ENCODE peak calls at places on chromosomes 2 and 18, in seven cellular contexts. A is aorta, N is adrenal gland, Z is GM23338, D is sigmoid colon, J is lower lobe of right lung, Y is right cardiac atrium. F is an unnamed sample. For H3K4me1 and H3K27me3, the result is how much of the 10 kb centered on the place peaks cover.

GRCh38 chr2:124267821-124268220 is 242.7 kb downstream of the CNTNAP5 start:
- DNase-seq in A (no peak), N (no peak), Z (no peak), D (no peak), J (no peak), Y (no peak), F (no peak)

GRCh38 chr2:229927817-229928321 is 5.6 kb downstream of the FBXO36 start:
- DNase-seq in A (no peak), N (no peak), Z (no peak), D (no peak), J (no peak), Y (no peak), F (no peak)

GRCh38 chr18:6876646-6877045 is 147.1 kb downstream of the ARHGAP28 start:
- DNase-seq in A (no peak), N (no peak), Z (no peak), D (no peak), J (no peak), Y (no peak), F (no peak)

GRCh38 chr2:109290887-109291675 is 162.1 kb downstream of the SH3RF3 start:
- DNase-seq in A (no peak), N (peak), Z (no peak), D (peak), J (no peak), Y (peak), F (peak)

GRCh38 chr18:11488175-11488574 is 121.2 kb upstream of the SLC35G4 start:
- DNase-seq in A (no peak), N (no peak), Z (no peak), D (no peak), J (no peak), Y (no peak), F (no peak)

GRCh38 chr18:5900249-5900648 is 4.9 kb upstream of the TMEM200C start:
- DNase-seq in A (no peak), N (no peak), Z (no peak), D (no peak), J (no peak), Y (no peak), F (no peak)

GRCh38 chr2:64837925-64838641 is 151.1 kb upstream of the SLC1A4 start:
- DNase-seq in A (no peak), N (no peak), Z (no peak), D (peak), J (peak), Y (no peak), F (peak)

GRCh38 chr18:24271381-24272331 is 126.0 kb downstream of the OSBPL1A start:
- DNase-seq in A (peak), N (peak), Z (peak), D (peak), J (peak), Y (peak), F (peak)

GRCh38 chr2:150476213-150476740 is 11.2 kb downstream of the RND3 start:
- DNase-seq in A (no peak), N (no peak), Z (no peak), D (no peak), J (no peak), Y (no peak), F (no peak)

GRCh38 chr2:141524777-141525176 is 606.0 kb downstream of the LRP1B start:
- DNase-seq in A (no peak), N (no peak), Z (no peak), D (no peak), J (no peak), Y (no peak), F (no peak)

GRCh38 chr18:11850821-11851155 is 425 bp upstream of the CHMP1B start:
- DNase-seq in A (no peak), N (no peak), Z (peak), D (no peak), J (no peak), Y (no peak), F (no peak)

GRCh38 chr2:159939946-159940345 is 122.5 kb downstream of the PLA2R1 start:
- DNase-seq in A (no peak), N (no peak), Z (peak), D (no peak), J (no peak), Y (no peak), F (no peak)

GRCh38 chr2:149601141-149601796 is 13.7 kb upstream of the MMADHC start:
- DNase-seq in A (no peak), N (no peak), Z (no peak), D (no peak), J (no peak), Y (no peak), F (no peak)

GRCh38 chr2:212953170-212953920 is 198.1 kb downstream of the IKZF2 start:
- DNase-seq in A (no peak), N (no peak), Z (no peak), D (no peak), J (no peak), Y (no peak), F (no peak)

GRCh38 chr2:58131191-58132011 is 84.8 kb downstream of the VRK2 start:
- DNase-seq in A (no peak), N (peak), Z (peak), D (no peak), J (no peak), Y (peak), F (no peak)

GRCh38 chr2:98806266-98806697 is 75.3 kb upstream of the MGAT4A start:
- DNase-seq in A (peak), N (peak), Z (no peak), D (peak), J (peak), Y (peak), F (no peak)

GRCh38 chr2:26068602-26069298 is 34.9 kb downstream of the RAB10 start:
- DNase-seq in A (no peak), N (no peak), Z (peak), D (no peak), J (no peak), Y (no peak), F (no peak)

GRCh38 chr2:44237221-44237620 is 38.1 kb upstream of the SLC3A1 start:
- DNase-seq in A (no peak), N (no peak), Z (no peak), D (no peak), J (no peak), Y (no peak), F (no peak)

GRCh38 chr18:57748770-57749603 is 54.1 kb downstream of the ATP8B1 start:
- DNase-seq in A (no peak), N (no peak), Z (no peak), D (no peak), J (no peak), Y (no peak), F (no peak)

GRCh38 chr18:36532394-36532793 is 234.9 kb downstream of the FHOD3 start:
- DNase-seq in A (no peak), N (no peak), Z (no peak), D (no peak), J (no peak), Y (no peak), F (no peak)

GRCh38 chr2:40028792-40029488 is 249.9 kb upstream of the THUMPD2 start:
- DNase-seq in A (no peak), N (no peak), Z (no peak), D (no peak), J (no peak), Y (no peak), F (no peak)

GRCh38 chr18:2222270-2223185 is 348.8 kb downstream of the METTL4 start:
- DNase-seq in A (no peak), N (no peak), Z (no peak), D (no peak), J (no peak), Y (no peak), F (no peak)

GRCh38 chr2:127225186-127225960 is 5.3 kb upstream of the CYP27C1 start:
- DNase-seq in A (no peak), N (no peak), Z (no peak), D (no peak), J (no peak), Y (no peak), F (no peak)

GRCh38 chr2:72917875-72918660 is 749 bp downstream of the EMX1 start:
- DNase-seq in A (peak), N (no peak), Z (peak), D (peak), J (no peak), Y (no peak), F (peak)

GRCh38 chr2:195601361-195601760 is 55.7 kb upstream of the SLC39A10 start:
- DNase-seq in A (no peak), N (no peak), Z (no peak), D (no peak), J (no peak), Y (no peak), F (no peak)

GRCh38 chr2:37843554-37843953 is 81.5 kb upstream of the RMDN2 start:
- DNase-seq in A (no peak), N (no peak), Z (peak), D (no peak), J (no peak), Y (no peak), F (no peak)

GRCh38 chr2:49240608-49241007 is 86.3 kb upstream of the FSHR start:
- DNase-seq in A (no peak), N (no peak), Z (no peak), D (no peak), J (no peak), Y (no peak), F (no peak)

GRCh38 chr2:238709324-238709723 is 138.6 kb upstream of the TWIST2 start:
- DNase-seq in A (no peak), N (no peak), Z (no peak), D (no peak), J (no peak), Y (no peak), F (no peak)

GRCh38 chr18:69469444-69469919 is 68.8 kb downstream of the DOK6 start:
- DNase-seq in A (peak), N (no peak), Z (peak), D (peak), J (no peak), Y (peak), F (no peak)

GRCh38 chr18:73408434-73408833 is 540.6 kb upstream of the NETO1 start:
- DNase-seq in A (no peak), N (no peak), Z (peak), D (no peak), J (no peak), Y (no peak), F (no peak)

GRCh38 chr2:41441958-41442357 is 605.9 kb upstream of the PKDCC start:
- DNase-seq in A (no peak), N (no peak), Z (peak), D (no peak), J (no peak), Y (no peak), F (no peak)

GRCh38 chr2:69693059-69693458 is 48.9 kb upstream of the ANXA4 start:
- DNase-seq in A (no peak), N (no peak), Z (no peak), D (no peak), J (no peak), Y (no peak), F (no peak)

GRCh38 chr2:5409925-5410360 is 282.2 kb upstream of the SOX11 start:
- DNase-seq in A (no peak), N (no peak), Z (peak), D (no peak), J (no peak), Y (no peak), F (no peak)

GRCh38 chr2:18754286-18754685 is 164.9 kb upstream of the NT5C1B start:
- DNase-seq in A (no peak), N (no peak), Z (no peak), D (no peak), J (no peak), Y (no peak), F (no peak)

GRCh38 chr2:235055891-235056516 is 104.2 kb downstream of the SH3BP4 start:
- DNase-seq in A (no peak), N (peak), Z (peak), D (no peak), J (no peak), Y (no peak), F (no peak)

GRCh38 chr18:61876899-61877298 is 15.9 kb downstream of the RNF152 start:
- DNase-seq in A (no peak), N (no peak), Z (no peak), D (no peak), J (no peak), Y (no peak), F (no peak)

GRCh38 chr2:10368491-10369231 is 66.0 kb downstream of the HPCAL1 start:
- DNase-seq in A (no peak), N (peak), Z (no peak), D (no peak), J (no peak), Y (no peak), F (no peak)
- H3K4me1 ChIP-seq in A (under half), N (under half), Z (under half), D (under half), J (half or more), Y (under half), F (under half)

GRCh38 chr18:48134609-48135008 is 204.2 kb upstream of the SMAD2 start:
- DNase-seq in A (no peak), N (no peak), Z (no peak), D (no peak), J (no peak), Y (no peak), F (peak)
- H3K4me3 ChIP-seq in A (no peak), N (no peak), Z (no peak), D (no peak), J (no peak), Y (no peak), F (no peak)

GRCh38 chr18:35324926-35325655 is 19.1 kb downstream of the ZNF24 start:
- DNase-seq in A (no peak), N (no peak), Z (peak), D (no peak), J (no peak), Y (no peak), F (no peak)

GRCh38 chr18:35326695-35327387 is 17.4 kb downstream of the ZNF24 start:
- DNase-seq in A (no peak), N (no peak), Z (no peak), D (no peak), J (no peak), Y (no peak), F (no peak)

DNA sequence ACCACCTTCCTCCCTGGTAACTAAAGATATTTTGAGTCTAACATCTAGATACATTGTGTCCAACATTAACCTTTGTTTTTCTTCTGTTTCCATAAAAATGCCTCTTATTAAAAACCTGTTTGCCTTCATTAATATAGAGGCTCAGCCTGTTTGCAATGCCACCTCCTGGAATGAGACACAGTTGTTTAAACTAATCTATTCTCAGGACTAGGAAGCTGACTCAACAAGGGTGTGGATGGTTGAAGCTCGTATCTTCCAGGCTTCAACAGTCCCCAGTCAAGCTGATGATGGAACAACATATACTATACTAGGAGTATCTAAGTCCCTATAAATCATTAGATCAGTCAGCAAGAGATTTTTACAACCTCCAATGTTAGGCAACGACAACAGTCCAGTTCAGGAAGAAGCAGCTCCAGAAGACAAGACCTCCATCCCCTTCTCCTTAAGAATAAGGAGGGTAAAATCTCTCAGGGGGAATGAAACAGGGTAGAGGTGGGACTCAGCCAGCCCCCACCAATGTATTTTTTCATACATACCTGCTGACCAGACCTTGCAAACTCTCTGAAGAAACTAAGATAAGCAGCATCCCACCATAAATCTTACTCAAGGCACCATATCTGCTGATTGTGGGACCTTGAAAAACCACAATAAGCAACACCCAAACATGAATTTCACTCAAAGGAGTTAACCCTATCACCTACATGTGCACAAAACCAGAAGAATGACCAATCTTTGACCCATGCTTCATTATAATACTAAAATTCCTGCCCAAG is 21.5 kb downstream of the ZNF24 start:
- DNase-seq in A (no peak), N (no peak), Z (no peak), D (no peak), J (no peak), Y (no peak), F (no peak)
- H3K27me3 ChIP-seq in A (under half), N (under half), Z (under half), D (under half), J (under half), Y (under half), F (under half)

GRCh38 chr2:96601382-96602292 is 36.5 kb downstream of the KANSL3 start:
- DNase-seq in A (no peak), N (no peak), Z (no peak), D (no peak), J (no peak), Y (no peak), F (no peak)
- H3K4me1 ChIP-seq in A (under half), N (under half), Z (under half), D (under half), J (under half), Y (under half), F (under half)

GRCh38 chr2:83596592-83597339 is 862.3 kb downstream of the SUCLG1 start:
- DNase-seq in A (no peak), N (no peak), Z (no peak), D (no peak), J (no peak), Y (no peak), F (no peak)

GRCh38 chr2:83594261-83594660 is 864.8 kb downstream of the SUCLG1 start:
- DNase-seq in A (no peak), N (no peak), Z (no peak), D (no peak), J (no peak), Y (no peak), F (no peak)

GRCh38 chr2:83594841-83595720 is 864.0 kb downstream of the SUCLG1 start:
- DNase-seq in A (no peak), N (no peak), Z (no peak), D (no peak), J (no peak), Y (no peak), F (no peak)
- H3K4me3 ChIP-seq in A (no peak), N (no peak), Z (no peak), D (no peak), J (no peak), Y (no peak), F (no peak)

DNA sequence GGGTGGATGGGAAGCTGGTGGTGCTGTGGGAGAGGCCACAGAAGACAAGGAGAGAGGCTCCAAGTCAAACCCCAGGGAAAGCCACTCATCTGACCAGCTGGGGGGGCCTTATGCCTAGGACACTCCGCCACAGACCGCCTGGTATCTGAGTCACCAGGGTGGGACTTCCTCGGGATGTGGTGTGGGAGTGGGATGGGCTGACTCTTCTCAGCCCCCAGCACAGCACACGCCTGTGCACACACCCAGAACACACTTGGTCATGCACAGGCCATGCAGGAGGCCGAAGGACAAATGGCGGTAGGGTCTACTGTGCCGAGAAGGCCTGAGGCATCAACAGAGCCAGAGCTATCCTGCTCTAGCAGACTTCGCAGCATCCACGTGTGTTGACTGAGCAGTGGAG is 136.4 kb downstream of the INHBB start:
- DNase-seq in A (peak), N (peak), Z (no peak), D (no peak), J (peak), Y (no peak), F (peak)
- H3K27me3 ChIP-seq in A (under half), N (under half), Z (under half), D (under half), J (under half), Y (under half), F (under half)

GRCh38 chr2:45860136-45861106 is 208.9 kb downstream of the PRKCE start:
- DNase-seq in A (no peak), N (peak), Z (peak), D (peak), J (peak), Y (peak), F (no peak)

GRCh38 chr2:45856391-45857055 is 205.0 kb downstream of the PRKCE start:
- DNase-seq in A (no peak), N (no peak), Z (no peak), D (no peak), J (no peak), Y (no peak), F (no peak)

GRCh38 chr2:45857206-45857605 is 205.7 kb downstream of the PRKCE start:
- DNase-seq in A (no peak), N (no peak), Z (no peak), D (no peak), J (no peak), Y (no peak), F (no peak)

GRCh38 chr2:45859682-45860081 is 208.2 kb downstream of the PRKCE start:
- DNase-seq in A (no peak), N (no peak), Z (no peak), D (no peak), J (no peak), Y (no peak), F (no peak)

GRCh38 chr2:45857848-45858520 is 206.5 kb downstream of the PRKCE start:
- DNase-seq in A (no peak), N (no peak), Z (no peak), D (no peak), J (no peak), Y (no peak), F (no peak)
- H3K4me1 ChIP-seq in A (under half), N (under half), Z (under half), D (half or more), J (under half), Y (under half), F (under half)

GRCh38 chr18:63141777-63142176 is 177.8 kb downstream of the BCL2 start:
- DNase-seq in A (no peak), N (no peak), Z (no peak), D (no peak), J (no peak), Y (no peak), F (peak)
- H3K4me3 ChIP-seq in A (no peak), N (no peak), Z (no peak), D (no peak), J (no peak), Y (no peak), F (no peak)

GRCh38 chr2:232925769-232926163 is 55.7 kb downstream of the SNORC start:
- DNase-seq in A (no peak), N (no peak), Z (no peak), D (no peak), J (no peak), Y (no peak), F (no peak)

GRCh38 chr2:232927041-232927792 is 57.2 kb downstream of the SNORC start:
- DNase-seq in A (no peak), N (peak), Z (peak), D (no peak), J (no peak), Y (peak), F (no peak)

GRCh38 chr2:232926448-232927040 is 56.5 kb downstream of the SNORC start:
- DNase-seq in A (no peak), N (no peak), Z (peak), D (no peak), J (no peak), Y (no peak), F (no peak)

GRCh38 chr2:232924433-232924832 is 54.4 kb downstream of the SNORC start:
- DNase-seq in A (no peak), N (no peak), Z (no peak), D (no peak), J (no peak), Y (no peak), F (no peak)

DNA sequence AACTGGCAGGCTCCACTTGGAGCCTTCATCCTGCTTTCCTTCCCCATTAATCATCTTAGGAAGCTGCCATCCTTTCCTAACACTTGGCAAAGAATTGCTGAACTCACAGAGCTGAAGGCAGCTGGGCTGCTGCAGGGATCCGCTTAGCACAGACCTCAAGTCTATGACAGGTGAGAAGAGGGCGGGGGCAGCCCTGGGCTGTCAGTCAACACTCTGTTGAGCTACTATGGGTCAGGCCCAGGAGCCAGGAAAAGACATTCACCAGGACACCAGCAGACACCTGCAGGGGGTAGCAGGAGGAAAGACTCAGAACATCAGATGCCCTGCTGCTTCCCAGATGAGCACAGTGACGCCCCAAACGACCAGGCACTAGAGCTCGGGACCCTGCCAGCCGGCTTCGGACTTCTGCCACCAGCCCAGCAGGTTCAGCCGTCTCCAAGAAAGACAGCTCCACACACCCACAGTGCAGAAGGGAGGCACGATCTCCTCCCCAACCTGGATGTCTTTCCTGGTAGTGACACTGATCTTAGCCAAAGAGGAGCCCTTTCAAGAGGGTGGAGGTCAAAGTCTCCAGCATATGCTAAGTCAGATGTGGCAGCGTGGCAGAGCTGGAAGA is 55.2 kb downstream of the SNORC start:
- DNase-seq in A (no peak), N (no peak), Z (peak), D (no peak), J (no peak), Y (no peak), F (no peak)
- H3K27me3 ChIP-seq in A (under half), N (under half), Z (half or more), D (under half), J (half or more), Y (under half), F (half or more)

F was measured in spleen.